ENCODE peak calls at places on chromosomes 2 and 18, in seven cellular contexts. V is SW480; Y is epithelial cell of proximal tubule; U is activated T-cell treated with anti-CD3 and anti-CD28 coated beads for 4 hours; B is EL; P is CD4-positive, CD25-positive, alpha-beta regulatory T cell; S is T-helper 9 cell. T is an unnamed sample.

GRCh38 chr2:42457011-42457410 is 36.8 kb downstream of the KCNG3 start:
- DNase-seq in V (no peak), Y (no peak), U (no peak), B (no peak), P (no peak), S (no peak), T (peak; percentile 49)

GRCh38 chr2:12651661-12652060 is 65.1 kb upstream of the TRIB2 start:
- DNase-seq in V (no peak), Y (no peak), U (no peak), B (no peak), P (no peak), S (no peak), T (no peak)

GRCh38 chr2:45771251-45771650 is 119.8 kb downstream of the PRKCE start:
- DNase-seq in V (no peak), Y (no peak), U (no peak), B (no peak), P (no peak), S (no peak), T (no peak)

GRCh38 chr2:133390151-133390550 is 178.1 kb downstream of the NCKAP5 start:
- DNase-seq in V (no peak), Y (no peak), U (no peak), B (peak; percentile 78), P (no peak), S (no peak), T (no peak)

GRCh38 chr2:127641846-127642510 is 4.0 kb upstream of the GPR17 start:
- DNase-seq in V (no peak), Y (no peak), U (no peak), B (no peak), P (peak; percentile 81), S (peak; percentile 37), T (peak; percentile 48)

GRCh38 chr18:44851806-44852205 is 171.1 kb downstream of the SETBP1 start:
- DNase-seq in V (no peak), Y (no peak), U (no peak), B (no peak), P (no peak), S (no peak), T (no peak)

GRCh38 chr2:197207608-197208007 is 103.0 kb downstream of the ANKRD44 start:
- DNase-seq in V (no peak), Y (no peak), U (no peak), B (no peak), P (no peak), S (no peak), T (no peak)

GRCh38 chr2:17242813-17243485 is 275.3 kb downstream of the RAD51AP2 start:
- DNase-seq in V (no peak), Y (no peak), U (no peak), B (no peak), P (no peak), S (no peak), T (no peak)

GRCh38 chr18:8823530-8823929 is 118.2 kb downstream of the MTCL1 start:
- DNase-seq in V (no peak), Y (no peak), U (no peak), B (no peak), P (no peak), S (no peak), T (no peak)

GRCh38 chr18:49178736-49179135 is 228.0 kb upstream of the SMAD7 start:
- DNase-seq in V (peak; percentile 15), Y (no peak), U (no peak), B (peak; percentile 23), P (no peak), S (no peak), T (no peak)

GRCh38 chr2:60365556-60365955 is 187.9 kb downstream of the BCL11A start:
- DNase-seq in V (no peak), Y (no peak), U (no peak), B (peak; percentile 64), P (no peak), S (no peak), T (no peak)